ENCODE peak calls at places on chromosomes 13 and 19, in five cellular contexts. B is lower leg skin, L is mesothelial cell of epicardium, W is suprapubic skin, Y is AG04449. S is an unnamed sample.

GRCh38 chr13:46050771-46051170 is 1.8 kb downstream of the ZC3H13 start:
- DNase-seq in W (no peak), Y (no peak), L (no peak), B (no peak), S (no peak)

GRCh38 chr19:48170817-48171347 is 402 bp downstream of the ZSWIM9 start:
- DNase-seq in W (no peak), B (no peak), L (no peak), Y (no peak), S (peak; percentile 19)

GRCh38 chr19:21483589-21484170 is 21.7 kb upstream of the ZNF429 start:
- DNase-seq in B (peak; percentile 85), Y (no peak), W (no peak), L (no peak), S (no peak)

GRCh38 chr13:30730526-30730925 is 4.8 kb upstream of the ALOX5AP start:
- DNase-seq in B (no peak), L (no peak), W (no peak), Y (no peak), S (no peak)

GRCh38 chr19:45419396-45419795 is 4.3 kb downstream of the ERCC1 start:
- DNase-seq in W (no peak), Y (no peak), B (no peak), L (no peak), S (peak; percentile 56)

GRCh38 chr13:111006508-111007031 is 91.7 kb upstream of the ANKRD10 start:
- DNase-seq in W (peak; percentile 81), B (peak; percentile 92), Y (peak; percentile 23), L (no peak), S (no peak)

GRCh38 chr19:36460046-36460445 is 29.3 kb downstream of the ZNF566 start:
- DNase-seq in L (no peak), B (no peak), Y (peak; percentile 26), W (no peak), S (no peak)

GRCh38 chr19:32852216-32852615 is 17.4 kb downstream of the SLC7A9 start:
- DNase-seq in B (peak; percentile 57), W (no peak), L (no peak), Y (no peak), S (no peak)

GRCh38 chr13:102394158-102395053 is 7.4 kb downstream of the FGF14 start:
- DNase-seq in W (peak; percentile 96), L (peak; percentile 54), Y (no peak), B (peak; percentile 98), S (peak; percentile 88)

GRCh38 chr13:21058361-21058760 is 3.0 kb downstream of the LATS2 start:
- DNase-seq in W (no peak), B (peak; percentile 45), L (no peak), Y (no peak), S (no peak)

GRCh38 chr13:80297094-80297493 is 43.8 kb downstream of the SPRY2 start:
- DNase-seq in Y (no peak), B (no peak), L (no peak), W (no peak), S (no peak)

GRCh38 chr19:17359905-17360800 is 17.0 kb downstream of the PLVAP start:
- DNase-seq in L (no peak), B (no peak), W (no peak), Y (no peak), S (no peak)

GRCh38 chr19:35797663-35798062 is 15.0 kb downstream of the PRODH2 start:
- DNase-seq in L (no peak), Y (no peak), B (no peak), W (no peak), S (no peak)

GRCh38 chr13:79445968-79446645 is 34.8 kb upstream of the NDFIP2 start:
- DNase-seq in B (no peak), Y (no peak), W (no peak), L (no peak), S (no peak)

GRCh38 chr13:108369412-108369811 is 99.9 kb downstream of the TNFSF13B start:
- DNase-seq in W (no peak), L (no peak), B (no peak), Y (no peak), S (no peak)

GRCh38 chr19:5799247-5800241 is 5.3 kb upstream of the NRTN start:
- DNase-seq in Y (no peak), L (no peak), B (no peak), W (no peak), S (no peak)

GRCh38 chr13:75872970-75873369 is 236.8 kb downstream of the LMO7 start:
- DNase-seq in Y (no peak), W (no peak), B (no peak), L (no peak), S (no peak)

GRCh38 chr19:10230904-10231623 is at the start of gene S1PR2:
- DNase-seq in B (peak; percentile 95), L (peak; percentile 75), Y (no peak), W (peak; percentile 88), S (peak; percentile 64)

GRCh38 chr13:51001335-51001734 is 91.7 kb downstream of the RNASEH2B start:
- DNase-seq in B (peak; percentile 72), Y (no peak), L (no peak), W (no peak), S (no peak)

GRCh38 chr13:34458756-34459462 is 483.2 kb upstream of the NBEA start:
- DNase-seq in W (no peak), B (no peak), Y (no peak), L (no peak), S (no peak)

GRCh38 chr19:23351806-23352205 is 43.5 kb downstream of the ZNF91 start:
- DNase-seq in W (no peak), B (no peak), L (no peak), Y (no peak), S (no peak)

GRCh38 chr13:74068471-74068870 is 65.7 kb downstream of the KLF12 start:
- DNase-seq in L (no peak), W (no peak), B (no peak), Y (no peak), S (no peak)

GRCh38 chr19:22606954-22607652 is 27.0 kb upstream of the ZNF492 start:
- DNase-seq in W (no peak), L (no peak), Y (no peak), B (peak; percentile 71), S (no peak)

GRCh38 chr19:19528721-19529490 is at the start of gene YJEFN3:
- DNase-seq in B (no peak), L (no peak), Y (no peak), W (peak; percentile 60), S (no peak)

GRCh38 chr13:35838356-35838755 is 292.8 kb downstream of the DCLK1 start:
- DNase-seq in W (no peak), Y (peak; percentile 40), L (no peak), B (no peak), S (no peak)

GRCh38 chr13:72952529-72953141 is 106.2 kb upstream of the KLF5 start:
- DNase-seq in Y (no peak), B (no peak), W (no peak), L (no peak), S (no peak)

GRCh38 chr13:21011378-21011777 is 50.0 kb downstream of the LATS2 start:
- DNase-seq in Y (no peak), B (no peak), W (no peak), L (no peak), S (no peak)

GRCh38 chr19:913080-913748 is at the start of gene R3HDM4:
- DNase-seq in B (peak; percentile 96), L (peak; percentile 73), W (peak; percentile 89), Y (no peak), S (peak; percentile 85)
- TF ChIP-seq CTCF in B (no peak), L (no peak), W (no peak), Y (no peak), S (no peak)

GRCh38 chr19:1364070-1364719 is 19.5 kb upstream of the NDUFS7 start:
- DNase-seq in W (no peak), Y (no peak), L (no peak), B (no peak), S (no peak)
- TF ChIP-seq CTCF in W (no peak), Y (no peak), L (peak; percentile 44), B (no peak), S (no peak)

GRCh38 chr19:13726323-13726722 is 38.0 kb upstream of the MRI1 start:
- DNase-seq in Y (no peak), W (no peak), B (no peak), L (no peak), S (no peak)
- TF ChIP-seq CTCF in Y (no peak), W (no peak), B (no peak), L (no peak), S (no peak)

GRCh38 chr13:101121608-101122007 is 294.7 kb downstream of the NALCN start:
- DNase-seq in L (no peak), W (no peak), B (no peak), Y (no peak), S (no peak)

GRCh38 chr13:101111894-101112293 is 304.4 kb downstream of the NALCN start:
- DNase-seq in L (no peak), B (no peak), W (no peak), Y (no peak), S (no peak)

GRCh38 chr13:101116381-101116780 is 299.9 kb downstream of the NALCN start:
- DNase-seq in L (no peak), B (no peak), W (no peak), Y (no peak), S (no peak)

GRCh38 chr13:101115762-101116161 is 300.5 kb downstream of the NALCN start:
- DNase-seq in L (no peak), W (no peak), B (no peak), Y (no peak), S (no peak)

DNA sequence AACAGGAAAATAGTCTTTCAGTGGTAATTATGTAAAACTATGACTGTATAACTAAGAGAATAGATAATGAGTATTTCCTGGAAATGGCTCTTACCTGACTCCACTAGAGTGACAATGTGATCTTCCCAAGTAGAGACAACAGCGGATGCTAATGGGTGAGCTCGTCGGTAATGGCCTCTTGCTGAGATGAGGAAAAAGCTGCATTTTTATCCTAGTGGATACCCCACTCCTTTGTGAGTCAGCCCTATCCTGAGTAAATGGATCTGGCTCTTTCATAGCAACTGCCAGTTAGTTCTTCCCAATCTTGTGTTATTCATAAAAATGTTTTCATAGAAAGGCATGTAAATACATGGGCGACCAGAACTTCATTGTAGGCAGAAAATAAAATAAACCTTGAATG is 299.5 kb downstream of the NALCN start:
- DNase-seq in W (no peak), B (no peak), L (no peak), Y (no peak), S (no peak)
- TF ChIP-seq CTCF in W (no peak), B (no peak), L (no peak), Y (no peak), S (no peak)

GRCh38 chr13:27665333-27665732 is 43.6 kb downstream of the POLR1D start:
- DNase-seq in W (no peak), B (no peak), L (no peak), Y (no peak), S (no peak)
- TF ChIP-seq CTCF in W (no peak), B (no peak), L (no peak), Y (peak; percentile 6), S (no peak)

DNA sequence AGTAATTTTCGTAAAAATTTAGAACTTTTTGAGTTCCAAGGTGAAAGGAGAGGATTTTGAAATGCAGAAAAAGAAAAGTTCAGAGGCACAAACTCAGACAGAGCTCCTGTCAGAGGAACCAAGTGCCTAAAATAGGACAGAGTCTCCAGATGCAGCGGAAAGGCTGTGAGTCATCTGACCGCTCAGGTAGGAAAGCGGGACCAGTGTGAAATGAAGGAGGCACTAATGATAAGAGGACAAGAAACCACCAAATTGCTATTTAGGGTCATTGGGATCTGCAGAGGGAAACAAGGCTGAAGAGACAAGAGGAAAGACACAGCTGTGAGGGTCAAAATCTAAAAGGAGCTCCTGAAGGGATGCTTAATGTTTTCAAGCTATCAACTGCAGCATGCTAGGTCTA is 34.9 kb downstream of the IRS2 start:
- DNase-seq in L (no peak), W (no peak), B (no peak), Y (no peak), S (no peak)
- TF ChIP-seq CTCF in L (no peak), W (no peak), B (no peak), Y (no peak), S (no peak)

GRCh38 chr13:103772576-103772975 is 706.4 kb upstream of the SLC10A2 start:
- DNase-seq in Y (no peak), W (no peak), B (no peak), L (no peak), S (no peak)
- TF ChIP-seq CTCF in Y (no peak), W (no peak), B (no peak), L (peak; percentile 14), S (no peak)